ENCODE peak calls at places on chromosomes 3 and 15, in five cellular contexts. V is A549, O is IMR-90, N is K562, T is H1. F is an unnamed sample.

GRCh38 chr3:196699749-196700148 is 12.3 kb downstream of the CEP19 start:
- DNase-seq in V (no peak), O (no peak), N (no peak), T (no peak), F (no peak)

GRCh38 chr3:150335631-150336030 is 72.5 kb upstream of the TSC22D2 start:
- DNase-seq in V (no peak), O (no peak), N (no peak), T (no peak), F (no peak)

GRCh38 chr3:38039101-38039898 is at the start of gene DLEC1:
- DNase-seq in V (no peak), O (peak), N (peak), T (peak), F (no peak)

GRCh38 chr3:17645074-17645698 is 97.2 kb downstream of the TBC1D5 start:
- DNase-seq in V (peak), O (peak), N (peak), T (no peak), F (peak)

GRCh38 chr3:12557472-12558105 is 702 bp downstream of the MKRN2 start:
- DNase-seq in V (no peak), O (peak), N (no peak), T (no peak), F (peak)

GRCh38 chr3:173932624-173933023 is 535.1 kb downstream of the NLGN1 start:
- DNase-seq in V (no peak), O (peak), N (no peak), T (no peak), F (no peak)

GRCh38 chr15:80549191-80549590 is 145.0 kb downstream of the ARNT2 start:
- DNase-seq in V (no peak), O (peak), N (no peak), T (no peak), F (no peak)

GRCh38 chr3:170357920-170358854 is 672 bp downstream of the SKIL start:
- DNase-seq in V (peak), O (peak), N (peak), T (peak), F (peak)

GRCh38 chr3:86973440-86973839 is 17.5 kb downstream of the VGLL3 start:
- DNase-seq in V (no peak), O (peak), N (no peak), T (no peak), F (no peak)

GRCh38 chr3:7707192-7707591 is 794.4 kb upstream of the LMCD1 start:
- DNase-seq in V (no peak), O (no peak), N (no peak), T (no peak), F (no peak)

GRCh38 chr3:114033721-114034120 is 22.6 kb downstream of the CCDC191 start:
- DNase-seq in V (no peak), O (no peak), N (no peak), T (no peak), F (no peak)
- TF ChIP-seq MAFK in V (no peak), O (no peak), N (no peak), T (no peak), F (no peak)

DNA sequence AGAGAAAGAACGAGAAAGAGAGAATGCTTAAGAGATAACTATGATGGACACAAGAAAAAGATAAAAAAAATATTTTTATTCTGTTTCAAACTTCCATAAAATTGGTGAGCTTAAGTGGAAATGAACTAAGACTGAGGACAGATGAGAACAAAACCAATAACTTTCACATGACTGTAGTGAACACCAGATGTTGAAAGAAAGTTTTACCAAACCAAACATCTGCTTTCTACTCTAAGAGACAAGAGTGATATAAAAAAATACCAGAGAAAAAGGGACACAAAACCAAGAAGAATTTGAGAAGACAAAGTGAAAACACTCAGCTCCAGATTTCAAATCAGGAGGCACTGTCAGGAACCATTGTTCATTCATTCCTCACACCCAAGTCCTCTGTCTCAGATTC is 147.9 kb downstream of the IMPG2 start:
- DNase-seq in V (no peak), O (no peak), N (no peak), T (no peak), F (no peak)
- H3K4me3 ChIP-seq in V (no peak), O (no peak), N (no peak), T (no peak), F (no peak)

GRCh38 chr3:60932669-60933068 is 318.6 kb downstream of the FHIT start:
- DNase-seq in V (no peak), O (no peak), N (no peak), T (no peak), F (no peak)

GRCh38 chr3:60933828-60934227 is 317.4 kb downstream of the FHIT start:
- DNase-seq in V (no peak), O (no peak), N (no peak), T (no peak), F (no peak)

GRCh38 chr3:60931452-60931851 is 319.8 kb downstream of the FHIT start:
- DNase-seq in V (no peak), O (no peak), N (no peak), T (no peak), F (no peak)

GRCh38 chr3:60935709-60936108 is 315.5 kb downstream of the FHIT start:
- DNase-seq in V (no peak), O (peak), N (no peak), T (no peak), F (no peak)

GRCh38 chr3:60932170-60932569 is 319.1 kb downstream of the FHIT start:
- DNase-seq in V (no peak), O (no peak), N (no peak), T (no peak), F (no peak)
- TF ChIP-seq MAFK in V (no peak), O (no peak), N (no peak), T (no peak), F (no peak)

DNA sequence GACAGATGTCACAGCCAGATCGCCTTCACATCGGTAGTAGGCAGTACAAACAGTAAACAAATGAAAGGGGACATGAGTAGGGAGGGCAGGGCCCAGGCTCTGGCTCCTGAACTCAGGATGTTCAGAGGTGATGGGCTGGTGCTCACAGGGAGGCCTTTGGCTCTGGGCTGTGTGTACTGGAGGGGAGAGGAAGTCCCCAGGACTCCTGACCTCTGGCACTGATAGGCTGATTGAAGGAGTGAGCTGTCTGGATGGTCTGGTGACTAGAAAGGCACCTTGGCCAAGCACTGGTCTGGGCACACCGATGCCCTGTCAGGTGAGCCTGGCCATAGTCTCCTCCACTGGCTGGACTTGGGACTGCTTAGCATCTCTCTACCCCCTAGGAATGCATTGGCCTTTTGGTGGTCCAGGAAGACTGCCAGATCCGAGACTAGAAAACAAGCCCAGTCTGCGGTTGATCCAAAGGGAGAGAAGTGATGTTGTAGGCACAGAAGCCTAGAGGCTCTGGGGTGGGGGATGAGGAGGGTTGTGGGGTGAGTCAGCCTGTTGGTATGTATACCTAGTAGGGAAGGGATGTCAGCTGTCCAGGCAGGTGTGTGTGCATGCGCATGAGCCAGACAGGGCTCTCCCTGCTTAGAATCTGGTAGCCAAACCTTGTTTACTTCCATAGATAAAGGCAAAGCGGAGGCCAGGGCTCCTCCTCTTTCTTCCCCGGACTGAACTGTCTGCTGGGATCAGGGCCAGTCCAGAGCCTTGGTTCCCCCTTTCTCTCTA is 1.9 kb downstream of the SPINT1 start:
- DNase-seq in V (no peak), O (no peak), N (peak), T (no peak), F (peak)
- H3K4me3 ChIP-seq in V (no peak), O (no peak), N (no peak), T (peak), F (no peak)

GRCh38 chr15:45458746-45459403 is 63.7 kb downstream of the SLC30A4 start:
- DNase-seq in V (no peak), O (peak), N (peak), T (peak), F (peak)
- TF ChIP-seq MAFK in V (no peak), O (no peak), N (no peak), T (no peak), F (no peak)

GRCh38 chr15:52786436-52787122 is 3.6 kb downstream of the ONECUT1 start:
- DNase-seq in V (no peak), O (no peak), N (no peak), T (peak), F (peak)
- H3K4me3 ChIP-seq in V (no peak), O (no peak), N (no peak), T (peak), F (peak)

F was measured in HepG2.